ENCODE peak calls at places on chromosomes 12 and 14, in eight cellular contexts. One of them, this sample, is unnamed.
A peak's percentile ranks its signal among the peaks of the same experiment; 100 is the strongest.

GRCh38 chr14:59520224-59520623 is 35.9 kb downstream of the JKAMP start:
- DNase-seq in AG20443: no peak
- DNase-seq in AG10803: no peak
- DNase-seq in GM19239: no peak
- DNase-seq in NCI-H1105: no peak
- DNase-seq in activated T-cell treated with anti-CD3 and anti-CD28 coated beads, Interleukin-2, amount 50 U/mL, for 1 hour: no peak
- DNase-seq in CD4-positive, alpha-beta memory T cell: no peak
- DNase-seq in mammary epithelial cell: no peak
- DNase-seq in this sample: no peak

GRCh38 chr12:79566452-79566851 is 124.3 kb downstream of the PAWR start:
- DNase-seq in mammary epithelial cell: peak; percentile 24
- DNase-seq in AG10803: no peak
- DNase-seq in AG20443: no peak
- DNase-seq in NCI-H1105: no peak
- DNase-seq in CD4-positive, alpha-beta memory T cell: no peak
- DNase-seq in activated T-cell treated with anti-CD3 and anti-CD28 coated beads, Interleukin-2, amount 50 U/mL, for 1 hour: no peak
- DNase-seq in GM19239: no peak
- DNase-seq in this sample: no peak

GRCh38 chr12:754238-754816 is 1.9 kb downstream of the WNK1 start:
- DNase-seq in GM19239: no peak
- DNase-seq in NCI-H1105: no peak
- DNase-seq in mammary epithelial cell: peak; percentile 43
- DNase-seq in CD4-positive, alpha-beta memory T cell: peak; percentile 41
- DNase-seq in activated T-cell treated with anti-CD3 and anti-CD28 coated beads, Interleukin-2, amount 50 U/mL, for 1 hour: no peak
- DNase-seq in AG10803: no peak
- DNase-seq in AG20443: no peak
- DNase-seq in this sample: no peak

GRCh38 chr14:77026930-77027537 is 1.5 kb downstream of the IRF2BPL start:
- DNase-seq in AG10803: peak; percentile 60
- DNase-seq in NCI-H1105: peak; percentile 38
- DNase-seq in AG20443: peak; percentile 58
- DNase-seq in CD4-positive, alpha-beta memory T cell: peak; percentile 73
- DNase-seq in GM19239: peak; percentile 79
- DNase-seq in mammary epithelial cell: peak; percentile 41
- DNase-seq in activated T-cell treated with anti-CD3 and anti-CD28 coated beads, Interleukin-2, amount 50 U/mL, for 1 hour: peak; percentile 73
- DNase-seq in this sample: peak; percentile 33

GRCh38 chr14:68016243-68016914 is 196.8 kb downstream of the RAD51B start:
- DNase-seq in NCI-H1105: no peak
- DNase-seq in activated T-cell treated with anti-CD3 and anti-CD28 coated beads, Interleukin-2, amount 50 U/mL, for 1 hour: no peak
- DNase-seq in AG20443: peak; percentile 28
- DNase-seq in AG10803: peak; percentile 63
- DNase-seq in CD4-positive, alpha-beta memory T cell: no peak
- DNase-seq in GM19239: no peak
- DNase-seq in mammary epithelial cell: no peak
- DNase-seq in this sample: peak; percentile 15

GRCh38 chr14:72142328-72142727 is 210.1 kb downstream of the RGS6 start:
- DNase-seq in AG20443: no peak
- DNase-seq in AG10803: no peak
- DNase-seq in NCI-H1105: no peak
- DNase-seq in activated T-cell treated with anti-CD3 and anti-CD28 coated beads, Interleukin-2, amount 50 U/mL, for 1 hour: no peak
- DNase-seq in mammary epithelial cell: no peak
- DNase-seq in GM19239: no peak
- DNase-seq in CD4-positive, alpha-beta memory T cell: no peak
- DNase-seq in this sample: no peak

GRCh38 chr12:65525501-65526141 is 247.1 kb downstream of the MSRB3 start:
- DNase-seq in AG20443: peak; percentile 80
- DNase-seq in AG10803: peak; percentile 96
- DNase-seq in mammary epithelial cell: peak; percentile 68
- DNase-seq in NCI-H1105: no peak
- DNase-seq in CD4-positive, alpha-beta memory T cell: no peak
- DNase-seq in GM19239: no peak
- DNase-seq in activated T-cell treated with anti-CD3 and anti-CD28 coated beads, Interleukin-2, amount 50 U/mL, for 1 hour: no peak
- DNase-seq in this sample: no peak

GRCh38 chr12:39375206-39375808 is 67.6 kb downstream of the KIF21A start:
- DNase-seq in mammary epithelial cell: no peak
- DNase-seq in NCI-H1105: no peak
- DNase-seq in activated T-cell treated with anti-CD3 and anti-CD28 coated beads, Interleukin-2, amount 50 U/mL, for 1 hour: no peak
- DNase-seq in AG10803: no peak
- DNase-seq in GM19239: no peak
- DNase-seq in CD4-positive, alpha-beta memory T cell: no peak
- DNase-seq in AG20443: no peak
- DNase-seq in this sample: no peak

GRCh38 chr12:43786899-43787693 is 19.0 kb downstream of the TWF1 start:
- DNase-seq in NCI-H1105: no peak
- DNase-seq in AG20443: no peak
- DNase-seq in activated T-cell treated with anti-CD3 and anti-CD28 coated beads, Interleukin-2, amount 50 U/mL, for 1 hour: no peak
- DNase-seq in GM19239: no peak
- DNase-seq in AG10803: peak; percentile 20
- DNase-seq in CD4-positive, alpha-beta memory T cell: no peak
- DNase-seq in mammary epithelial cell: peak; percentile 28
- DNase-seq in this sample: peak; percentile 3

GRCh38 chr12:48356041-48356768 is 5.5 kb upstream of the ZNF641 start:
- DNase-seq in CD4-positive, alpha-beta memory T cell: no peak
- DNase-seq in AG10803: no peak
- DNase-seq in GM19239: no peak
- DNase-seq in mammary epithelial cell: peak; percentile 84
- DNase-seq in NCI-H1105: no peak
- DNase-seq in activated T-cell treated with anti-CD3 and anti-CD28 coated beads, Interleukin-2, amount 50 U/mL, for 1 hour: no peak
- DNase-seq in AG20443: no peak
- DNase-seq in this sample: no peak

GRCh38 chr14:100049220-100049619 is 16.0 kb upstream of the EVL start:
- DNase-seq in AG10803: peak; percentile 68
- DNase-seq in GM19239: no peak
- DNase-seq in mammary epithelial cell: peak; percentile 20
- DNase-seq in CD4-positive, alpha-beta memory T cell: no peak
- DNase-seq in activated T-cell treated with anti-CD3 and anti-CD28 coated beads, Interleukin-2, amount 50 U/mL, for 1 hour: no peak
- DNase-seq in AG20443: peak; percentile 48
- DNase-seq in NCI-H1105: no peak
- DNase-seq in this sample: no peak

GRCh38 chr12:117441751-117442150 is 80.3 kb upstream of the NOS1 start:
- DNase-seq in activated T-cell treated with anti-CD3 and anti-CD28 coated beads, Interleukin-2, amount 50 U/mL, for 1 hour: no peak
- DNase-seq in AG10803: peak; percentile 80
- DNase-seq in NCI-H1105: no peak
- DNase-seq in AG20443: peak; percentile 20
- DNase-seq in CD4-positive, alpha-beta memory T cell: no peak
- DNase-seq in GM19239: no peak
- DNase-seq in mammary epithelial cell: no peak
- DNase-seq in this sample: peak; percentile 90

GRCh38 chr12:20369164-20370000 is 1.0 kb downstream of the PDE3A start:
- DNase-seq in GM19239: no peak
- DNase-seq in activated T-cell treated with anti-CD3 and anti-CD28 coated beads, Interleukin-2, amount 50 U/mL, for 1 hour: no peak
- DNase-seq in CD4-positive, alpha-beta memory T cell: no peak
- DNase-seq in AG10803: peak; percentile 24
- DNase-seq in mammary epithelial cell: peak; percentile 14
- DNase-seq in NCI-H1105: peak; percentile 56
- DNase-seq in AG20443: peak; percentile 53
- DNase-seq in this sample: peak; percentile 69

GRCh38 chr14:101965145-101965531 is 765 bp downstream of the DYNC1H1 start:
- DNase-seq in activated T-cell treated with anti-CD3 and anti-CD28 coated beads, Interleukin-2, amount 50 U/mL, for 1 hour: peak; percentile 70
- DNase-seq in GM19239: peak; percentile 65
- DNase-seq in mammary epithelial cell: peak; percentile 59
- DNase-seq in NCI-H1105: peak; percentile 49
- DNase-seq in AG10803: peak; percentile 61
- DNase-seq in AG20443: peak; percentile 74
- DNase-seq in CD4-positive, alpha-beta memory T cell: peak; percentile 76
- DNase-seq in this sample: peak; percentile 25

GRCh38 chr14:101495827-101496778 is 65.2 kb upstream of the DIO3 start:
- DNase-seq in CD4-positive, alpha-beta memory T cell: no peak
- DNase-seq in GM19239: no peak
- DNase-seq in AG10803: no peak
- DNase-seq in NCI-H1105: no peak
- DNase-seq in activated T-cell treated with anti-CD3 and anti-CD28 coated beads, Interleukin-2, amount 50 U/mL, for 1 hour: no peak
- DNase-seq in mammary epithelial cell: no peak
- DNase-seq in AG20443: no peak
- DNase-seq in this sample: no peak